ENCODE peak calls at places on chromosomes 13 and 19, in six cellular contexts. A is lung, F is IMR-90, B is A549, K is neural progenitor cell, M is colonic mucosa. Y is an unnamed sample. For H3K9me3, the result is how much of the 10 kb centered on the place peaks cover.

GRCh38 chr13:44273991-44274810 is 99.4 kb upstream of the SERP2 start:
- DNase-seq in A (no peak), F (peak), B (no peak), K (no peak), M (no peak), Y (peak)

GRCh38 chr13:32791545-32792172 is 205.4 kb downstream of the PDS5B start:
- DNase-seq in A (no peak), F (peak), B (peak), K (no peak), M (no peak), Y (no peak)

GRCh38 chr19:53808710-53809125 is 15.4 kb downstream of the NLRP12 start:
- DNase-seq in A (no peak), F (peak), B (peak), K (peak), M (no peak), Y (no peak)

GRCh38 chr13:30796132-30796832 is 60.9 kb downstream of the ALOX5AP start:
- DNase-seq in A (no peak), F (peak), B (peak), K (no peak), M (no peak), Y (no peak)

GRCh38 chr13:110323172-110323851 is 16.2 kb downstream of the COL4A2 start:
- DNase-seq in A (no peak), F (peak), B (no peak), K (no peak), M (no peak), Y (no peak)

GRCh38 chr13:103772576-103772975 is 706.4 kb upstream of the SLC10A2 start:
- DNase-seq in A (no peak), F (no peak), B (peak), K (no peak), M (no peak), Y (no peak)

GRCh38 chr19:18750295-18750970 is 40.7 kb downstream of the COMP start:
- DNase-seq in A (no peak), F (no peak), B (no peak), K (no peak), M (no peak), Y (no peak)

GRCh38 chr19:46605356-46605821 is 4.3 kb downstream of the CALM3 start:
- DNase-seq in A (no peak), F (no peak), B (no peak), K (no peak), M (no peak), Y (no peak)

GRCh38 chr19:14889994-14890393 is 4.1 kb upstream of the OR7A17 start:
- DNase-seq in A (no peak), F (no peak), B (no peak), K (no peak), M (no peak), Y (no peak)

GRCh38 chr13:80972857-80973478 is 632.0 kb upstream of the SPRY2 start:
- DNase-seq in A (no peak), F (no peak), B (no peak), K (no peak), M (no peak), Y (no peak)

GRCh38 chr13:89465366-89465765 is 1794.2 kb downstream of the SLITRK5 start:
- DNase-seq in A (no peak), F (no peak), B (no peak), K (peak), M (no peak), Y (no peak)

GRCh38 chr19:10418281-10419199 is 1.8 kb upstream of the PDE4A start:
- DNase-seq in A (no peak), F (no peak), B (no peak), K (peak), M (no peak), Y (no peak)

GRCh38 chr19:30322641-30323320 is 49.4 kb upstream of the ZNF536 start:
- DNase-seq in A (no peak), F (no peak), B (no peak), K (no peak), M (no peak), Y (no peak)

GRCh38 chr19:43229315-43229714 is 23.9 kb upstream of the PSG4 start:
- DNase-seq in A (no peak), F (peak), B (no peak), K (no peak), M (no peak), Y (no peak)

GRCh38 chr13:97627566-97627965 is 193.6 kb downstream of the RAP2A start:
- DNase-seq in A (no peak), F (peak), B (no peak), K (peak), M (peak), Y (no peak)

GRCh38 chr13:97125810-97126738 is 96.1 kb upstream of the MBNL2 start:
- DNase-seq in A (peak), F (peak), B (no peak), K (no peak), M (no peak), Y (no peak)

GRCh38 chr19:6101991-6102390 is 8.3 kb downstream of the RFX2 start:
- DNase-seq in A (no peak), F (no peak), B (no peak), K (no peak), M (no peak), Y (no peak)

GRCh38 chr13:43368003-43368402 is 344.6 kb downstream of the DNAJC15 start:
- DNase-seq in A (no peak), F (peak), B (no peak), K (no peak), M (no peak), Y (no peak)

DNA sequence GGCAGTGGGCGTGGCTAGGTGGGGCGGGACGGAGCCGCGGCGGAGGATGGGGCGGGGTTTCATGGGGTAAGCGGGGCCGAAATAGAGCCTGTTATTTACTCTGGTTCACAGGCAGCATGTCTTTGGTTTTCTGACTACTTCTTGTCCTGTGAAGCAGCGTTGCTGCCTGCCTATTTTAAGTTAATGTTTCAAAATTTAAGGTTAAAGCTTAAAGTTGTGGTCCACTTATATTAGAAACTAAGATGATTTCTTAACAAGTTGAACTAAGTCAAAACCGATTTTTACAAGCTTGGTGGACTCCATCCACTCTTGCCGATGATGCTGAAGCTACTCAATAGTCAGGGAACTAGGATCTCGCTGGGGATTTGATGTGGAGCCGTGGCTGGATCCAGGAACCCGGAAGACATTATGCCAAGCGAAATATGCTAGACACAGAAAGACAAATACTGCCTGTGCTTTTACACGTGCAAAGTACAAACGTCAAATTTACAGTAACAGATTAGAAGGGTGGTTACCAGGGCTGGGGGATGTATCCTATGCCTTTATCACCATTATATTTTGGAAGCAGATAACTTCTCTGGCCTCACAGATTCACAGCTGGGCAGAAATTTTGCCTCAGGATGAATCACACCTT is 456 bp upstream of the ZNF616 start:
- DNase-seq in A (no peak), F (no peak), B (no peak), K (no peak), M (no peak), Y (no peak)
- TF ChIP-seq CTCF in A (no peak), F (no peak), B (no peak), K (no peak), M (no peak), Y (no peak)

GRCh38 chr19:51884713-51885112 is 3.0 kb downstream of the ZNF577 start:
- DNase-seq in A (no peak), F (no peak), B (no peak), K (no peak), M (no peak), Y (no peak)

GRCh38 chr19:51891193-51891747 is 3.5 kb upstream of the ZNF577 start:
- DNase-seq in A (no peak), F (no peak), B (no peak), K (no peak), M (no peak), Y (no peak)

GRCh38 chr19:51887522-51888498 is at the start of gene ZNF577:
- DNase-seq in A (peak), F (peak), B (no peak), K (peak), M (peak), Y (peak)

GRCh38 chr19:51889934-51890333 is 2.2 kb upstream of the ZNF577 start:
- DNase-seq in A (no peak), F (no peak), B (no peak), K (no peak), M (no peak), Y (no peak)
- H3K9me3 ChIP-seq in A (under half), F (under half), B (half or more), K (half or more), M (under half), Y (half or more)

DNA sequence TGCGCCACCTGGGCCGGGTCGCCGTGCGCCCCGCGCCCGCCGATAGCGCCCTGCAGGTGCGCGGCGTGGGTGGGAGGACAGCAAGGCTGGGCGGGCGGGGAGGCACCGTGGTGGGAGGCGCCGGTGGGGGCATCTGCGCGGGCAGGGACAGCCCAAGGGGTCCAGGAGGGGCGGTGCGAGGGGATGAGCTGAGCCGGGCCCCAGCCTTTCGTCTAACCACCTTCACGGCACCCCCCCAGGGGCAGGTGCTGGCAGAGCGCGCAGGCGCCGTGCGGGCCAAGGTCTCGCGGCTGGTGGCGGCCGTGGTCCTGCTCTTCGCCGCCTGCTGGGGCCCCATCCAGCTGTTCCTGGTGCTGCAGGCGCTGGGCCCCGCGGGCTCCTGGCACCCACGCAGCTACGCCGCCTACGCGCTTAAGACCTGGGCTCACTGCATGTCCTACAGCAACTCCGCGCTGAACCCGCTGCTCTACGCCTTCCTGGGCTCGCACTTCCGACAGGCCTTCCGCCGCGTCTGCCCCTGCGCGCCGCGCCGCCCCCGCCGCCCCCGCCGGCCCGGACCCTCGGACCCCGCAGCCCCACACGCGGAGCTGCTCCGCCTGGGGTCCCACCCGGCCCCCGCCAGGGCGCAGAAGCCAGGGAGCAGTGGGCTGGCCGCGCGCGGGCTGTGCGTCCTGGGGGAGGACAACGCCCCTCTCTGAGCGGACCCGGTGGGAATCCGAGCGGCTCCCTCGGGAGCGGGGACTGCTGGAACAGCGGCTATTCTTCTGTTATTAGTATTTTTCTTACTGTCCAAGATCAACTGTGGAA is 3.1 kb downstream of the KISS1R start:
- DNase-seq in A (no peak), F (no peak), B (no peak), K (peak), M (no peak), Y (peak)
- H3K27ac ChIP-seq in A (no peak), F (no peak), B (no peak), K (no peak), M (no peak), Y (peak)

GRCh38 chr13:60260440-60260839 is 96.7 kb upstream of the DIAPH3 start:
- DNase-seq in A (no peak), F (no peak), B (no peak), K (peak), M (no peak), Y (no peak)
- TF ChIP-seq CTCF in A (no peak), F (no peak), B (no peak), K (peak), M (no peak), Y (no peak)

DNA sequence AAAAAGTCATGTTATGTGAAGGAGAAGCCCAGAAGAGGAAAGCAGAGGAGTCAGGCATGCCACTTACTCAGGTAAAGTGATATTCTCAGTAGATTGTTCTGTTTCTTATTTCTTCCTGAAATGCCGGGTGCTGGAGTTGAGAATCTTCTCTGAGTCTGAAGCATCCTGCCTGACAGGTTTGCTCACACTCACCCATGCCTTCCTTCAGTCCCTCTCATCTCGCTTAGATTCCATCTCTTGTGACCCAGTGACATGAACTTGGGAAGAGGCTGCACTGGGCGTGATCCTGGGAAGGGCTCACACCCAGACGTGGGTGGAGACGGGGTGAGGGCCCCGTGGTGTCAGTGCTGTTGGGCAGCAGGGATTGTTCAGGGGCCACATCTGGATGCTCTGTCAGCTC is 8.1 kb downstream of the ZNF766 start:
- DNase-seq in A (no peak), F (no peak), B (no peak), K (no peak), M (no peak), Y (no peak)
- H3K9me3 ChIP-seq in A (under half), F (under half), B (half or more), K (under half), M (under half), Y (under half)

GRCh38 chr19:7264858-7265257 is 29.4 kb downstream of the INSR start:
- DNase-seq in A (no peak), F (no peak), B (no peak), K (no peak), M (no peak), Y (no peak)
- H3K27ac ChIP-seq in A (no peak), F (no peak), B (no peak), K (no peak), M (no peak), Y (no peak)

GRCh38 chr13:95697052-95697680 is 20.2 kb downstream of the DNAJC3 start:
- DNase-seq in A (no peak), F (no peak), B (no peak), K (no peak), M (no peak), Y (no peak)

GRCh38 chr13:95698047-95698749 is 21.3 kb downstream of the DNAJC3 start:
- DNase-seq in A (no peak), F (peak), B (no peak), K (no peak), M (no peak), Y (no peak)
- TF ChIP-seq CTCF in A (no peak), F (peak), B (no peak), K (peak), M (no peak), Y (peak)

GRCh38 chr19:57800696-57801095 is 14.0 kb downstream of the ZNF552 start:
- DNase-seq in A (no peak), F (no peak), B (no peak), K (peak), M (no peak), Y (no peak)

GRCh38 chr19:57803265-57803593 is 11.5 kb downstream of the ZNF552 start:
- DNase-seq in A (no peak), F (no peak), B (no peak), K (no peak), M (no peak), Y (no peak)

GRCh38 chr19:57802269-57802668 is 12.4 kb downstream of the ZNF552 start:
- DNase-seq in A (no peak), F (no peak), B (no peak), K (no peak), M (no peak), Y (no peak)

GRCh38 chr19:57807541-57807940 is 7.2 kb downstream of the ZNF552 start:
- DNase-seq in A (no peak), F (no peak), B (no peak), K (no peak), M (no peak), Y (no peak)

GRCh38 chr19:57803594-57804325 is 11.0 kb downstream of the ZNF552 start:
- DNase-seq in A (no peak), F (peak), B (no peak), K (peak), M (peak), Y (no peak)
- H3K9me3 ChIP-seq in A (under half), F (under half), B (half or more), K (under half), M (under half), Y (under half)

DNA sequence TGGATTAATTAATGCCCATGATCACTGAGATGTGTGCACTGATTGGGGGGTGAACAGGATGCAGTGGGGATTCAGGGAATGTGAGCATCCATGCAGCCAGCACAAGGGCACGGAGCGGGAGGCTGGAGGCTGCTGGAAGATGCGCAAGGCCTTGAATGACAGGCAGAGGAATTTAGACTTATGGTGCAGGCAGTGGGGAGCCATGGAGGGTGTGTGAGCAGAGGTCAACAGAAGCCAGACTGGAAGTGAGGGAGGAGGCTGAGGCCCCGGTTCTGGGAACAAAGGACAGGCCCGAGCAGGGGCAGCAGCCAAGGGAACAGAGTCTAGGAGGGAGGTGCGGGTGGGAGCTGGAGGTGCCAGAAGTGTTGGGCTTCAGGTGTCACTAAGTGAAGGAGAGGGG is 7.3 kb upstream of the COLGALT1 start:
- DNase-seq in A (no peak), F (no peak), B (no peak), K (no peak), M (no peak), Y (no peak)
- H3K27ac ChIP-seq in A (no peak), F (no peak), B (no peak), K (no peak), M (no peak), Y (no peak)

Y was measured in CD8-positive, alpha-beta T cell.